ENCODE peak calls at places on chromosomes 13 and 19, in five cellular contexts. F, O, N, R and Y are unnamed samples.
A peak's percentile ranks its signal among the peaks of the same experiment; 100 is the strongest.

GRCh38 chr13:34750078-34750703 is 191.9 kb upstream of the NBEA start:
- DNase-seq in F (no peak), O (no peak), N (no peak), R (peak; percentile 36), Y (no peak)

GRCh38 chr19:29807178-29807577 is 4.6 kb upstream of the CCNE1 start:
- DNase-seq in F (no peak), O (no peak), N (no peak), R (no peak), Y (no peak)

GRCh38 chr19:10981496-10981895 is 20.7 kb downstream of the SMARCA4 start:
- DNase-seq in F (no peak), O (no peak), N (no peak), R (no peak), Y (no peak)

GRCh38 chr19:41746593-41747227 is 8.6 kb upstream of the CEACAM6 start:
- DNase-seq in F (peak; percentile 36), O (no peak), N (no peak), R (peak; percentile 75), Y (peak; percentile 14)

GRCh38 chr19:6354098-6354674 is 7.1 kb upstream of the CLPP start:
- DNase-seq in F (no peak), O (no peak), N (no peak), R (no peak), Y (no peak)

GRCh38 chr19:56393119-56394012 is at the start of gene ZNF582:
- DNase-seq in F (peak; percentile 94), O (peak; percentile 86), N (peak; percentile 80), R (peak; percentile 95), Y (peak; percentile 88)

GRCh38 chr13:97347255-97347653 is 86.7 kb upstream of the RAP2A start:
- DNase-seq in F (no peak), O (no peak), N (no peak), R (no peak), Y (no peak)

GRCh38 chr13:33728271-33729037 is 89.5 kb upstream of the RFC3 start:
- DNase-seq in F (no peak), O (no peak), N (no peak), R (peak; percentile 47), Y (no peak)

GRCh38 chr19:46068345-46069258 is 27.8 kb upstream of the IGFL4 start:
- DNase-seq in F (no peak), O (peak; percentile 45), N (no peak), R (no peak), Y (peak; percentile 39)

GRCh38 chr13:27997904-27998522 is 9.5 kb upstream of the URAD start:
- DNase-seq in F (no peak), O (no peak), N (no peak), R (peak; percentile 74), Y (no peak)

GRCh38 chr19:6464070-6464873 is at the start of gene CRB3:
- DNase-seq in F (no peak), O (no peak), N (no peak), R (peak; percentile 99), Y (no peak)

GRCh38 chr13:66634384-66634783 is 595.8 kb downstream of the PCDH9 start:
- DNase-seq in F (no peak), O (no peak), N (no peak), R (no peak), Y (no peak)

GRCh38 chr19:10271543-10272086 is 695 bp downstream of the ICAM1 start:
- DNase-seq in F (no peak), O (no peak), N (no peak), R (no peak), Y (no peak)

GRCh38 chr19:28569132-28570114 is 643.5 kb downstream of the UQCRFS1 start:
- DNase-seq in F (no peak), O (no peak), N (no peak), R (peak; percentile 7), Y (no peak)

GRCh38 chr13:24282256-24282655 is 27.1 kb upstream of the C1QTNF9 start:
- DNase-seq in F (no peak), O (no peak), N (no peak), R (no peak), Y (no peak)

GRCh38 chr19:43527860-43528622 is 1.0 kb upstream of the ETHE1 start:
- DNase-seq in F (no peak), O (no peak), N (no peak), R (peak; percentile 22), Y (no peak)

GRCh38 chr19:40347476-40348124 is 597 bp downstream of the C19orf47 start:
- DNase-seq in F (no peak), O (no peak), N (no peak), R (no peak), Y (no peak)

GRCh38 chr19:46481187-46481586 is 9.8 kb upstream of the PNMA8A start:
- DNase-seq in F (no peak), O (no peak), N (no peak), R (no peak), Y (no peak)

GRCh38 chr19:31135841-31136240 is 213.4 kb downstream of the TSHZ3 start:
- DNase-seq in F (no peak), O (no peak), N (no peak), R (no peak), Y (no peak)

GRCh38 chr13:80430561-80430960 is 89.6 kb upstream of the SPRY2 start:
- DNase-seq in F (no peak), O (no peak), N (no peak), R (no peak), Y (no peak)

GRCh38 chr13:83221256-83221655 is 661.0 kb downstream of the SLITRK1 start:
- DNase-seq in F (no peak), O (no peak), N (no peak), R (no peak), Y (no peak)

DNA sequence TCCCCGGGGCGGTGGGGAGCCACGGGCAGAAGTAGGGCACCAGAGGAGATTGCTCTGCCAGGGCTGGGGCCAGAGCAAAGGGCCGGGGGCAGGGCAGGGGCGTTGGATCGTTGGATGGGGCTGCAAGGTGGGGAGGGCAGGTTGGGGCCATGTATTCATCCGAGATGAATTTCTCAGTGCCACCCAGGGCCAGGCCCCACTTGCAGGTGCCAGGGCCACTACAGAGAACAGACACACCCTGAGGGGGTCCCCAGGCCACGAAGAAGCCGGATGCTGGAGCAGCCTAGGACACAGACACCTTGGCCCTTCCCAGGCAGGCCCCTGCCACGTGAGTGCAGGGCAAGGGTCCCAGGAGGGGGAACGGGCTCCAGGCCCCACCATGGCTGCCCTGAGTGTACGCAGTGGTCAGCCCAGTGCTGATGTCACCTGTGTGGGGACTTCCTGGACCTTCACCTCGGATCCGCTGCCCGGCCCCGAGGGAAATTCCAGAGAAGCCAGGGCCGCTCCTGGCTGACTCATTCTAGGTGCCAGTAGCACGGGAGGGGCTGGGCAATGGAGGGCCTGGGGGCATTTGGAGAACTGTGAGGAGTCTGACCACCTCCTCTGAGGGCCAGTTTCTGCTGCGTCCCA is 9.6 kb upstream of the SBNO2 start:
- DNase-seq in F (no peak), O (peak; percentile 67), N (no peak), R (peak; percentile 59), Y (no peak)
- H3K4me3 ChIP-seq in F (no peak overlapping the region), O (no peak overlapping the region), N (no peak overlapping the region), R (no peak overlapping the region), Y (no peak overlapping the region)

GRCh38 chr19:14027856-14028450 is at the start of gene RLN3:
- DNase-seq in F (no peak), O (no peak), N (no peak), R (no peak), Y (no peak)
- H3K4me3 ChIP-seq in F (no peak within 1 kb of the TSS), O (no peak within 1 kb of the TSS), N (no peak within 1 kb of the TSS), R (no peak within 1 kb of the TSS), Y (no peak within 1 kb of the TSS)

GRCh38 chr19:13165091-13165997 is 15.1 kb downstream of the IER2 start:
- DNase-seq in F (peak; percentile 51), O (no peak), N (no peak), R (no peak), Y (no peak)

GRCh38 chr19:13164370-13165090 is 14.3 kb downstream of the IER2 start:
- DNase-seq in F (peak; percentile 98), O (no peak), N (no peak), R (peak; percentile 52), Y (peak; percentile 48)

GRCh38 chr19:13160557-13160956 is 10.3 kb downstream of the IER2 start:
- DNase-seq in F (no peak), O (no peak), N (no peak), R (no peak), Y (no peak)

GRCh38 chr19:13163609-13164364 is 13.6 kb downstream of the IER2 start:
- DNase-seq in F (peak; percentile 92), O (no peak), N (no peak), R (peak; percentile 85), Y (peak; percentile 81)

DNA sequence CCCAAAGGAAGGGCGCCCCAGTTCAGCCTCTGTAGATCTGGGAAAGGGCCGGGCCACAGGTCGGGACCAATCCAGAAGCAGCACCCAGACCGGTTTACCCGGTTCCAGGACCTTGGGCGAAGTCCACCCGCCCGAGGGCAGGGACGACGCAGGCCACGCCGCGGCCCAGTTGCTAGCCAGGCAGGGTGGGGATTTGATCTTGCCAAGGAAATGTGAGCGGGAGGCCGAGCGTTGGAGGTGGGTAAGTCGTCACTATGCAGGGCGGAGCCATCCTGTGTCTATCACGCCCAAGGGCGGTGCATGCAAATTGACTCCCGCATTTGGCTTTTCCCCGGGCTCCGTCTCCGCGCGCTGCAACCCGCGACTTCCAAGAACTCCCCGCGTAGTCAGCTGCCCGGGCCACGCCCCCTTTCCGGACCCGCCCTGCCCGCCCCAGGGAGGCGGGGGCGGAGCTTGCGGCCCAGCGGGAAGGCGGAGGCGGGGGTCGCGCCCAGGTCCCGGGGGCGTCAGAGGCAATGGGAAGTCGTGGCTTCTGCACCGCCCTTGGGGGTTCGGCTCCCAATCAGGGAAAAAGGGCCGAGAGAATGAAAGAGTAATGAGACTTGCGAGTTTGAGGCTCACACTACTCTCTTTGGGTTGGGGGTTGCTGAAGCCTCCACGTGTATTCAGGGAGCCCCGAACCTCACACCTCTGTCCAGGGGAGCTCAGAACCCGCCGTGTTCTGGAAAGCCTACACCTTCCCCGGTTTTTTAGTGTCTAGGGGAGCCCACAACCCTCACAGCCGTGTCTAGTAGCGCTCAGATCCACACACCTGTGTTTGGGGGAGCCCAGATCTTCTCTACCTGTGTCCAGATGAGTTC is 12.8 kb downstream of the IER2 start:
- DNase-seq in F (peak; percentile 96), O (peak; percentile 95), N (peak; percentile 79), R (peak; percentile 99), Y (peak; percentile 92)
- H3K4me3 ChIP-seq in F (peak overlapping the region; percentile 57), O (peak overlapping the region; percentile 24), N (peak overlapping the region; percentile 60), R (no peak overlapping the region), Y (peak overlapping the region; percentile 38)

DNA sequence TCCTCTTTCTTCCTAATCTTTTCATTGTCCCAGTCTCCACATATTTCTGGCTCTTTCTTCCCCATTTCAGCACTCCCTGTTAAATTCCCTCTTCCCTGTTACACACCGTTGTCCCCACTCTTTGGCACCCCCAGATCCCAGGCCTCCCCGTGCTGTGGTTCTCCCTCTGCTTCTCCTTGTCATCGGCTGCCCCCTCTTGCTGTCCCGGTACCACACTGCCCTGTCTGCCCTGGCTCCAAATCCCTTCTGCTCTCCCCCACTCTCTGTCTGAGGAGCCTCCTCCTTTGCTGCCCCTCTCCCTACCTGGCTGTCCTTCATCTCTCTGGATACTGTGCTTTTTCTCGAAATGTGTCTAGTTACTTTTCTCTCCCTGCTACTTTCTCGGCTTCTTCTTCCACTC is 978 bp downstream of the ZNF415 start:
- DNase-seq in F (no peak), O (no peak), N (no peak), R (no peak), Y (no peak)
- H3K4me3 ChIP-seq in F (peak overlapping the region; percentile 68), O (no peak overlapping the region), N (peak overlapping the region; percentile 64), R (peak overlapping the region; percentile 26), Y (peak overlapping the region; percentile 58)